ENCODE peak calls at places on chromosomes 4 and X, in seven cellular contexts. A is left ventricle myocardium inferior; F is activated CD4-positive, alpha-beta T cell treated with anti-CD3 and anti-CD28 coated beads for 1 hour; K is GM12892; Y is fibroblast of lung; G is NCI-H1105 treated with DMSO at 0.1 percent for 48 hours; B is M059J. H is an unnamed sample.

GRCh38 chrX:12929701-12930100 is 23.3 kb downstream of the TLR8 start:
- DNase-seq in A (no peak), F (no peak), K (no peak), Y (peak), G (no peak), B (peak), H (no peak)

GRCh38 chrX:93875621-93876282 is 201.7 kb downstream of the FAM133A start:
- DNase-seq in A (no peak), F (no peak), K (no peak), Y (no peak), G (no peak), B (no peak), H (no peak)

GRCh38 chr4:168868856-168869201 is 141.2 kb downstream of the CBR4 start:
- DNase-seq in A (no peak), F (no peak), K (no peak), Y (no peak), G (no peak), B (no peak), H (no peak)

GRCh38 chr4:24747234-24747975 is 48.0 kb upstream of the SOD3 start:
- DNase-seq in A (no peak), F (no peak), K (no peak), Y (peak), G (no peak), B (peak), H (no peak)

GRCh38 chr4:26992657-26993361 is 132.2 kb downstream of the STIM2 start:
- DNase-seq in A (no peak), F (no peak), K (no peak), Y (peak), G (no peak), B (peak), H (no peak)

GRCh38 chrX:20061869-20062254 is 54.8 kb downstream of the MAP7D2 start:
- DNase-seq in A (no peak), F (no peak), K (no peak), Y (peak), G (no peak), B (peak), H (no peak)

GRCh38 chr4:100981447-100982204 is 365.7 kb downstream of the PPP3CA start:
- DNase-seq in A (no peak), F (no peak), K (no peak), Y (peak), G (no peak), B (peak), H (no peak)

GRCh38 chr4:139247656-139248238 is 32.3 kb downstream of the MGARP start:
- DNase-seq in A (no peak), F (no peak), K (no peak), Y (peak), G (no peak), B (peak), H (no peak)

GRCh38 chr4:6337331-6337935 is 67.8 kb downstream of the WFS1 start:
- DNase-seq in A (no peak), F (no peak), K (no peak), Y (no peak), G (no peak), B (no peak), H (peak)

GRCh38 chrX:34528081-34528480 is 129.0 kb downstream of the TMEM47 start:
- DNase-seq in A (no peak), F (no peak), K (no peak), Y (no peak), G (no peak), B (peak), H (no peak)

GRCh38 chr4:12724520-12724919 is 759.6 kb downstream of the RAB28 start:
- DNase-seq in A (no peak), F (no peak), K (no peak), Y (no peak), G (no peak), B (peak), H (peak)